ENCODE peak calls at places on chromosome 11, in four cellular contexts. L is esophagus squamous epithelium; S is left ventricle myocardium inferior; J is effector memory CD4-positive, alpha-beta T cell. H is an unnamed sample. For H3K4me1, the result is how much of the 10 kb centered on the place peaks cover.

GRCh38 chr11:104668797-104669463 is 229.3 kb downstream of the CASP12 start:
- DNase-seq in L (no peak), S (no peak), J (no peak), H (no peak)

GRCh38 chr11:75453916-75454655 is 21.1 kb upstream of the KLHL35 start:
- DNase-seq in L (no peak), S (no peak), J (no peak), H (no peak)

GRCh38 chr11:126416542-126417090 is 61.1 kb downstream of the ST3GAL4 start:
- DNase-seq in L (peak), S (peak), J (peak), H (no peak)

GRCh38 chr11:15816270-15816871 is 540.0 kb downstream of the SOX6 start:
- DNase-seq in L (no peak), S (no peak), J (no peak), H (no peak)

GRCh38 chr11:118607401-118608267 is at the start of gene PHLDB1:
- DNase-seq in L (no peak), S (peak), J (peak), H (no peak)

GRCh38 chr11:118042791-118043190 is 34.1 kb upstream of the TMPRSS4 start:
- DNase-seq in L (no peak), S (no peak), J (no peak), H (no peak)

GRCh38 chr11:128299132-128299726 is 288.1 kb downstream of the ETS1 start:
- DNase-seq in L (no peak), S (no peak), J (no peak), H (no peak)

GRCh38 chr11:15473954-15474837 is 359.5 kb downstream of the INSC start:
- DNase-seq in L (no peak), S (no peak), J (no peak), H (no peak)

GRCh38 chr11:95585752-95586077 is 203.9 kb downstream of the FAM76B start:
- DNase-seq in L (no peak), S (no peak), J (no peak), H (no peak)

GRCh38 chr11:75767793-75768111 is 826 bp upstream of the DGAT2 start:
- DNase-seq in L (no peak), S (no peak), J (no peak), H (no peak)

GRCh38 chr11:122488892-122489291 is 166.6 kb upstream of the UBASH3B start:
- DNase-seq in L (no peak), S (no peak), J (no peak), H (no peak)

GRCh38 chr11:126293726-126294125 is 10.1 kb upstream of the DCPS start:
- DNase-seq in L (no peak), S (no peak), J (no peak), H (no peak)

GRCh38 chr11:78417175-78417887 is at the start of gene GAB2:
- DNase-seq in L (no peak), S (no peak), J (no peak), H (no peak)

GRCh38 chr11:55648027-55648426 is at the start of gene OR4S2:
- DNase-seq in L (no peak), S (no peak), J (no peak), H (no peak)

GRCh38 chr11:67347964-67348749 is 5.2 kb downstream of the POLD4 start:
- DNase-seq in L (no peak), S (no peak), J (no peak), H (no peak)

GRCh38 chr11:34565417-34566208 is 52.0 kb upstream of the ELF5 start:
- DNase-seq in L (no peak), S (no peak), J (no peak), H (peak)

GRCh38 chr11:120105576-120105975 is 32.3 kb downstream of the TRIM29 start:
- DNase-seq in L (no peak), S (no peak), J (no peak), H (no peak)

GRCh38 chr11:45217991-45218390 is 68.2 kb downstream of the SYT13 start:
- DNase-seq in L (no peak), S (no peak), J (no peak), H (no peak)

GRCh38 chr11:116687458-116688201 is 85.2 kb downstream of the BUD13 start:
- DNase-seq in L (no peak), S (no peak), J (no peak), H (no peak)

DNA sequence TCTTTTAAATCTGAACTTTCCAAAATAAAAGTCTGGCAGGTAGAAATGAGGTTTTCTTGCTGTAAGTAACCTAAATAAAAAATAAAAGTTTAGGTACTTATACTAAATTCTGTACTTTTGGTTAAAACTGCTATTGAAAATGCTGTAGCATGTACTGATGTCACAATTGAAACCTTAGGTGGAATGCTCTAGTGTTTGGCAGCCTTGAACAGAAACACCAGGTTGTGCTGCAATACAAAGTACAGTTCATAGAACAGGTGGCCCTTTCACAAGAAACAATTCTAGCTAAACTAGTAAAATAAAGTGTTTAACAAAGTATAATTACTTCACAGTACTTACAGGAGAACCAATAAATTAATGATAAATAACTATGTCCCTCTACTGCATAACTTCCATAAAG is 25.1 kb downstream of the NPAT start:
- DNase-seq in L (no peak), S (no peak), J (no peak), H (no peak)
- H3K4me1 ChIP-seq in L (under half), S (under half), J (under half), H (under half)

GRCh38 chr11:2440646-2441045 is 3.7 kb downstream of the TRPM5 start:
- DNase-seq in L (no peak), S (no peak), J (no peak), H (no peak)

GRCh38 chr11:2441171-2441570 is 3.1 kb downstream of the TRPM5 start:
- DNase-seq in L (no peak), S (no peak), J (no peak), H (no peak)

GRCh38 chr11:2443406-2443805 is 908 bp downstream of the TRPM5 start:
- DNase-seq in L (no peak), S (no peak), J (no peak), H (no peak)

GRCh38 chr11:2443881-2444300 is 423 bp downstream of the TRPM5 start:
- DNase-seq in L (no peak), S (no peak), J (no peak), H (no peak)

GRCh38 chr11:2442554-2442953 is 1.8 kb downstream of the TRPM5 start:
- DNase-seq in L (no peak), S (no peak), J (no peak), H (no peak)
- H3K27ac ChIP-seq in L (no peak), S (no peak), J (no peak), H (no peak)

DNA sequence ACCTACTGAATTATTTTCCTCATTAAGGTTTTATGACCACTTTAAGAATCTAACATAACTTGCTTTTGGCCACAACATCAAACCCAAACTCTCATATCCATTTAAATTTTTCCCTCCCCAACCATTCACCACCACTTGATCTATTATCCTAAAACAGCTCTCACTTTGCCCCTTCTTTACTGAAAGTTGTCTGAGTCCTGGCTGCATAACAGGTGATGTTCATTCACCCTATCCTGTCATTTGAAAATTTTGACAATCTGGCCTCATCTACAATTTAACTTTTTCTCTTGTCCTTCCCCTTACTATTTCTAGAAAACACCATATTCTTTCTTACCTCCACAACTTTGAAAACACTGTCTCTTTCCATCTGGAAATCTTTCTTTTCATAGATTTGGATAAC is 89.3 kb downstream of the BDNF start:
- DNase-seq in L (no peak), S (no peak), J (no peak), H (no peak)
- H3K4me1 ChIP-seq in L (under half), S (under half), J (under half), H (under half)

DNA sequence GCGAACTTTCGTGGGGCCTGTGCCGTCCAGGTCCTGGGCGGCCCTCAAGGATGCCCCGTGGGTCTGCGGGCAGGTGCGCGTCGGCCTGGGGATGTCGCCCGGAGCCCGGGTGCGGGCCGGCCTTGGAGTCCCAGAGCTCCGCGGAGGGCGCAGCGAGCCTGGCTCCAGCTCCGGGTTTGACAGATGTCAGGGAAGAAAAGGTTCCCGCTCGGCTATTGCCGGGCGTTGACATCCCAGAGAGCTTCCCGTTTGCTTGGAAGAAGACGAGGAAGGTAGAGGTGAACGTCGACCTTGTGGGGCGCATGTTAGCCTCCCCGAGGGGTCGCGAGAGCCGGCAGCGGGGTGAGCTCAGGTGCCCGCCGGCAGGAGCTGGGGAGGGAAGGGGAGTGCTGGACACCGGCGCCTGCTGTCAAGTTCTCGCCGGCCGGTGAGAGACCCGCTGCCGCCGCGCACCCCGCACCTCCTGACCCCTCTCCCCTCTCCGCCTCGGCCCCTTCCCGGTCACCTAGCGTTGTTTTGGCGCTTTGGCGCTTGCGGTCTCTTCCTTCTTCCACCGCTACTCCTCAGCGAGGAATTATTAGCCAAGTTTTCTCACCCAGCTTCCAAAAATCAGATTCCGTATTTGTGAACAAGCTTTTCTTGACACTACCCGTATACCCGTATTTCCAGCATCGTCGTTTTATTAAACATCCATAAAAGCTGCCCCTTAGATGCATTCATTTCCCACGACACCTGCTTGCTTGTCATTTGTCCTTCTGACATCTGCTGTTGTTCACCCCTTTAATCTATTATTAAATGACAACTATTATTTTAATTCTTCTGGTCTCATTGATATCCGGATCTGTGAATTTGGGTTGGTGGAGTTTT is 1.3 kb downstream of the BMAL1 start:
- DNase-seq in L (no peak), S (peak), J (no peak), H (no peak)
- H3K27ac ChIP-seq in L (peak), S (peak), J (peak), H (no peak)

DNA sequence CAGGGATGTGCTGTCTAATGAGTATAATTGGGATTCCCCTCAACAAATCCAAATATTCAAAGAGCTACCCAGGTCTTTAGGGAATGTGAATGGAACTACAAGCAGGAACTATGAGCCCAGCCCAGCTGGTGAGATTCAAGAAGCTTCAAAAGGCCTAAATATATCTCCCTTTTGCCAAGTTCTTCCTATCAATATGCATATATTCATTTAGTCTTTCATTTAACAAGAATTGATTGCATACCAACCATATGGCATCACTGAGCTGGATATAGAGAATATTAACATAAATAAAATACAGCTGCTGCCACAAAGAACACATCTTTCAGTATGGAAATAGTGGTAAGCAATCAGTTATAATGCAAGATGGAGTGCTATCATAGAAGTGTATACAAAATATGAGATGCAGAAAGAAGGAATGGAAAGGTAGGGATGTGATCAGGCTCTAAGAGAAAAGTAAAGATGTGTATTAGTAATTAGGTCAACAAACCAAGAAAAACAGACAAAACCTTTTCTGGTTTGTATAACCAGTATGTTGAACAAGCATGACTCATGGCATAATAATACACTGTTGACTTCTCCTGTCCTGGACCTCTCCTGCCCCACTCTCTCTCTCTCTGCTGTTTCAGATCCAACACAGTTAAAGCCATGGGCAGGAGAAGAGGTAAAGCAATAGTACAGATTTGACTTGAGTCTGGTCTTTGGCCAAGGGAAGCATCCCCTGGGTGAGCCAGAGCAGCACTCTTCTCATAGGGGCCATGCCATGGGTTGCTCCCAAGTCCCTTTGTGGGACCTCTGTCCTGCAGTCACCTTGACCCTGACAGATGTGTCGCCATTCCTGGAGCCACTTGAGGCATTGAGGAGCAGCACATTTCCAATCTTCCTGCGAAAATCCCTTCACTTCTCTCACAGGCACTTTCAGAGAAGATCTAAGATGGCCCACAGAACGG is 58.6 kb upstream of the PRSS23 start:
- DNase-seq in L (no peak), S (no peak), J (no peak), H (no peak)
- H3K4me1 ChIP-seq in L (under half), S (under half), J (under half), H (under half)

H was measured in iPS DF 6.9.